ENCODE peak calls at places on chromosome 18, in four cellular contexts. R is brain microvascular endothelial cell, A is GM23248, D is OCI-LY7. H is an unnamed sample.
A peak's percentile ranks its signal among the peaks of the same experiment; 100 is the strongest.

GRCh38 chr18:42155024-42155423 is 200.0 kb downstream of the PIK3C3 start:
- DNase-seq in R (no peak), A (no peak), D (no peak), H (peak; percentile 53)

GRCh38 chr18:42414756-42415454 is 459.9 kb downstream of the PIK3C3 start:
- DNase-seq in R (peak; percentile 87), A (peak; percentile 75), D (no peak), H (no peak)

GRCh38 chr18:32831781-32832180 is 59.0 kb upstream of the KLHL14 start:
- DNase-seq in R (no peak), A (no peak), D (no peak), H (no peak)

GRCh38 chr18:23330423-23330822 is 122.7 kb upstream of the RIOK3 start:
- DNase-seq in R (no peak), A (no peak), D (peak; percentile 54), H (no peak)

GRCh38 chr18:13730486-13730885 is 4.0 kb downstream of the RNMT start:
- DNase-seq in R (no peak), A (no peak), D (no peak), H (no peak)

GRCh38 chr18:5057348-5058012 is 139.6 kb downstream of the AKAIN1 start:
- DNase-seq in R (peak; percentile 18), A (peak; percentile 68), D (peak; percentile 74), H (peak; percentile 29)

GRCh38 chr18:73879771-73880170 is 267.9 kb downstream of the FBXO15 start:
- DNase-seq in R (peak; percentile 71), A (no peak), D (no peak), H (no peak)

GRCh38 chr18:21484851-21485636 is 115.5 kb downstream of the ESCO1 start:
- DNase-seq in R (peak; percentile 3), A (peak; percentile 41), D (no peak), H (no peak)

GRCh38 chr18:37499008-37499407 is 66.6 kb downstream of the CELF4 start:
- DNase-seq in R (no peak), A (no peak), D (no peak), H (no peak)

GRCh38 chr18:39380186-39380714 is 1814.7 kb upstream of the CELF4 start:
- DNase-seq in R (no peak), A (no peak), D (no peak), H (no peak)

GRCh38 chr18:22434973-22435608 is 17.4 kb upstream of the CTAGE1 start:
- DNase-seq in R (peak; percentile 74), A (peak; percentile 90), D (no peak), H (no peak)

GRCh38 chr18:35592298-35592697 is 10.8 kb downstream of the GALNT1 start:
- DNase-seq in R (no peak), A (no peak), D (peak; percentile 79), H (no peak)

GRCh38 chr18:45871655-45872054 is 46.2 kb downstream of the SIGLEC15 start:
- DNase-seq in R (no peak), A (peak; percentile 49), D (no peak), H (no peak)

GRCh38 chr18:49514577-49514976 is 27.5 kb upstream of the C18orf32 start:
- DNase-seq in R (no peak), A (no peak), D (no peak), H (peak; percentile 9)

GRCh38 chr18:49814147-49814499 is 790 bp upstream of the ACAA2 start:
- DNase-seq in R (peak; percentile 49), A (peak; percentile 85), D (no peak), H (no peak)

GRCh38 chr18:79528846-79529245 is 133.1 kb downstream of the NFATC1 start:
- DNase-seq in R (peak; percentile 71), A (peak; percentile 70), D (peak; percentile 69), H (peak; percentile 54)

GRCh38 chr18:36460854-36461253 is 163.3 kb downstream of the FHOD3 start:
- DNase-seq in R (no peak), A (no peak), D (no peak), H (no peak)

GRCh38 chr18:68355637-68356036 is 359.3 kb downstream of the TMX3 start:
- DNase-seq in R (no peak), A (no peak), D (no peak), H (no peak)

GRCh38 chr18:59988098-59988706 is 88.4 kb downstream of the PMAIP1 start:
- DNase-seq in R (peak; percentile 17), A (peak; percentile 65), D (peak; percentile 53), H (no peak)

GRCh38 chr18:38706373-38706772 is 1140.8 kb upstream of the CELF4 start:
- DNase-seq in R (no peak), A (no peak), D (no peak), H (no peak)

GRCh38 chr18:58309610-58310239 is 265.7 kb downstream of the NEDD4L start:
- DNase-seq in R (no peak), A (no peak), D (no peak), H (no peak)

GRCh38 chr18:6719914-6720692 is 9.4 kb upstream of the ARHGAP28 start:
- DNase-seq in R (no peak), A (no peak), D (no peak), H (no peak)

GRCh38 chr18:22399949-22400348 is 17.8 kb downstream of the CTAGE1 start:
- DNase-seq in R (peak; percentile 18), A (peak; percentile 29), D (no peak), H (no peak)

GRCh38 chr18:31129398-31130115 is 27.3 kb upstream of the DSC2 start:
- DNase-seq in R (no peak), A (no peak), D (no peak), H (no peak)

GRCh38 chr18:24683965-24684364 is 223.5 kb downstream of the HRH4 start:
- DNase-seq in R (no peak), A (peak; percentile 23), D (peak; percentile 26), H (no peak)

GRCh38 chr18:49813321-49814146 is at the start of gene ACAA2:
- DNase-seq in R (peak; percentile 66), A (peak; percentile 95), D (peak; percentile 70), H (peak; percentile 89)

GRCh38 chr18:79819951-79820351 is 22.2 kb downstream of the KCNG2 start:
- DNase-seq in R (no peak), A (no peak), D (peak; percentile 82), H (no peak)

GRCh38 chr18:1026930-1027329 is 122.3 kb downstream of the ADCYAP1 start:
- DNase-seq in R (no peak), A (no peak), D (no peak), H (no peak)
- H3K27ac ChIP-seq in R (no peak overlapping the region), A (no peak overlapping the region), D (no peak overlapping the region), H (no peak overlapping the region)

DNA sequence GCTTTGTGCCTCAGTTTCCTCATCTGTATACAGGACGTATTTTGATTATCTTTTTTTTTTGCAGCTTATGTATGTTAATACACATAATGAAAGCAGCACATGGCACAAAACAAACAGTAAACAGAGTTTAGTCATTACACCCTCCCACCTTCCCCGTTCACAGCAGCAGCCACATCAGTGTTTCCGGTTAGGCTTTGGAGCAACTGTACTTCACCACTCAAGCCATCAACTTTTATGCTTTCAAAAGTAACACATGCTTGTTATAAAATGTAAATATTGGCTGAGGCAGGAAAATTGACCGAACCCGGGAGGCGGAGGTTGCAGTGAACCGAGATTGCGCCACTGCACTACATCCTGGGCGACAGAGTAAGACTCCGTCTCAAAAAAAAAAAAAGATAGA is 117.3 kb downstream of the MTCL1 start:
- DNase-seq in R (no peak), A (no peak), D (no peak), H (no peak)
- H3K27ac ChIP-seq in R (no peak overlapping the region), A (no peak overlapping the region), D (no peak overlapping the region), H (no peak overlapping the region)

DNA sequence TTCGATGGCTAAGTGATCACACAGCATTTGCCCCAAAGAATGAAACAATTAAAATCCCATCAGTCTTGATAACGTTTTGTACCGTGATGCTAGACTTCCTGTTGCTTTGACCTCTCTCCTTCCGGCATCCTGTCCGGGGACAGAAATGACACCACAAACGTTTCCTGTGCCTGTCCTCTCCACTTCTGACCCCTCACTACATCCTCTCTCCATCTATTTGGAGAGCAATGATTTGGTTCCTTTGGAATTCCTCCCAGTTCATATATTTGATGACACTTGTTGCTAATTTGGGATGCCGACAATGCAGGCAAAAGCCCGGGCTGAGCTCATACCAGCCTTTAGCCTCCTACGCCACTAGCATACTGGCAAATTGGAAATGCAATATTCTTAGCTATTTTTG is 151.2 kb upstream of the CCDC68 start:
- DNase-seq in R (peak; percentile 40), A (no peak), D (no peak), H (peak; percentile 13)
- H3K27ac ChIP-seq in R (no peak overlapping the region), A (no peak overlapping the region), D (no peak overlapping the region), H (peak overlapping the region; percentile 78)

GRCh38 chr18:10408131-10408530 is 46.3 kb upstream of the APCDD1 start:
- DNase-seq in R (no peak), A (no peak), D (no peak), H (no peak)
- H3K27ac ChIP-seq in R (no peak overlapping the region), A (no peak overlapping the region), D (no peak overlapping the region), H (no peak overlapping the region)

GRCh38 chr18:75109001-75109400 is 99.9 kb downstream of the PTGR3 start:
- DNase-seq in R (no peak), A (no peak), D (no peak), H (no peak)

GRCh38 chr18:75109819-75110218 is 99.1 kb downstream of the PTGR3 start:
- DNase-seq in R (no peak), A (no peak), D (no peak), H (no peak)

GRCh38 chr18:75107196-75107930 is 101.6 kb downstream of the PTGR3 start:
- DNase-seq in R (no peak), A (no peak), D (no peak), H (no peak)

GRCh38 chr18:75106746-75107145 is 102.2 kb downstream of the PTGR3 start:
- DNase-seq in R (no peak), A (no peak), D (no peak), H (no peak)

DNA sequence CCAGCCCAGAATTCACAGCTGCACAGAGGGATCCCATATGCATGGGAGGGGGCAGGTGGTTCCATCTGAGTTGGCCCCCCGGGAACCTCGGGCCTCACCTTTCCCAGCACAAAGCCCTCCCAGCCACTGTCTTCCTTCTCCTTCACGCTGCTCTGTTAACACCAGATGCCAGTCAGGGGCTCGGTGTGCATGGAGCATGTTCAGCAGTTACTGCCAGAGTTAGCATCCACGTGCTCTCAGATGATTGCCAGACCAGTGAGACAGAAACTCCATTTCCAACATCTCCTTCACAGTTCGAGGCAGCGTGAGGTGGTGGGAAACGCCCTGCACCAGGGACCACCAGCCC is 101.0 kb downstream of the PTGR3 start:
- DNase-seq in R (no peak), A (no peak), D (no peak), H (no peak)
- H3K27ac ChIP-seq in R (no peak overlapping the region), A (no peak overlapping the region), D (no peak overlapping the region), H (no peak overlapping the region)

GRCh38 chr18:77133920-77134496 is 1.4 kb upstream of the MBP start:
- DNase-seq in R (no peak), A (peak; percentile 16), D (no peak), H (peak; percentile 53)
- H3K27ac ChIP-seq in R (no peak overlapping the region), A (no peak overlapping the region), D (no peak overlapping the region), H (peak overlapping the region; percentile 90)